ENCODE peak calls at places on chromosomes 13 and 19, in ten cellular contexts. R, I, J, K, H, A, Z, E, V and C are unnamed samples.

GRCh38 chr19:5144545-5145179 is 175.7 kb downstream of the KDM4B start:
- DNase-seq in R (no peak), I (no peak), J (no peak), K (peak), H (peak), A (no peak), Z (no peak), E (no peak), V (no peak), C (no peak)

GRCh38 chr19:51099070-51099382 is 9.2 kb downstream of the CTU1 start:
- DNase-seq in R (no peak), I (no peak), J (no peak), K (no peak), H (no peak), A (no peak), Z (no peak), E (no peak), V (no peak), C (no peak)

GRCh38 chr19:48398329-48399235 is 5.1 kb downstream of the GRIN2D start:
- DNase-seq in R (peak), I (peak), J (peak), K (peak), H (peak), A (peak), Z (peak), E (peak), V (peak), C (peak)

GRCh38 chr13:100644328-100644727 is 30.3 kb downstream of the TMTC4 start:
- DNase-seq in R (no peak), I (no peak), J (no peak), K (no peak), H (no peak), A (no peak), Z (no peak), E (no peak), V (no peak), C (no peak)

GRCh38 chr13:40187836-40188591 is 478.4 kb downstream of the FOXO1 start:
- DNase-seq in R (peak), I (peak), J (no peak), K (no peak), H (no peak), A (no peak), Z (no peak), E (no peak), V (no peak), C (no peak)

GRCh38 chr13:110182461-110182860 is 124.5 kb downstream of the COL4A1 start:
- DNase-seq in R (no peak), I (no peak), J (no peak), K (no peak), H (no peak), A (no peak), Z (no peak), E (no peak), V (no peak), C (no peak)

GRCh38 chr13:99421271-99421670 is 80.0 kb upstream of the TM9SF2 start:
- DNase-seq in R (no peak), I (peak), J (no peak), K (no peak), H (no peak), A (peak), Z (no peak), E (no peak), V (no peak), C (no peak)

GRCh38 chr13:100392709-100393630 is 195.6 kb downstream of the GGACT start:
- DNase-seq in R (peak), I (peak), J (peak), K (peak), H (no peak), A (no peak), Z (no peak), E (peak), V (peak), C (no peak)

GRCh38 chr13:56347014-56347413 is 793.7 kb upstream of the PRR20A start:
- DNase-seq in R (no peak), I (no peak), J (no peak), K (no peak), H (no peak), A (no peak), Z (no peak), E (no peak), V (no peak), C (no peak)

GRCh38 chr19:6238643-6239281 is 41.0 kb downstream of the MLLT1 start:
- DNase-seq in R (no peak), I (no peak), J (no peak), K (no peak), H (peak), A (no peak), Z (no peak), E (no peak), V (no peak), C (peak)

GRCh38 chr13:113657851-113658741 is at the start of gene ATP4B:
- DNase-seq in R (no peak), I (no peak), J (no peak), K (no peak), H (peak), A (no peak), Z (peak), E (no peak), V (no peak), C (no peak)

GRCh38 chr13:48864100-48864499 is 111.6 kb upstream of the FNDC3A start:
- DNase-seq in R (no peak), I (no peak), J (no peak), K (no peak), H (no peak), A (no peak), Z (no peak), E (no peak), V (no peak), C (no peak)

GRCh38 chr13:66635526-66635925 is 594.6 kb downstream of the PCDH9 start:
- DNase-seq in R (no peak), I (no peak), J (no peak), K (no peak), H (no peak), A (no peak), Z (no peak), E (no peak), V (no peak), C (no peak)

GRCh38 chr19:45667620-45668341 is at the start of gene GIPR:
- DNase-seq in R (peak), I (peak), J (peak), K (peak), H (peak), A (no peak), Z (peak), E (peak), V (peak), C (peak)

GRCh38 chr13:60327551-60327950 is 69.5 kb upstream of the TDRD3 start:
- DNase-seq in R (no peak), I (no peak), J (no peak), K (no peak), H (no peak), A (no peak), Z (no peak), E (no peak), V (no peak), C (no peak)